ENCODE peak calls at places on chromosome 2, in seven cellular contexts. F is transverse colon, O is spleen, V is prostate gland, Y is HCT116, X is IMR-90, N is tibial nerve. K is an unnamed sample.

GRCh38 chr2:36456227-36456788 is 100.7 kb downstream of the CRIM1 start:
- DNase-seq in F (peak), O (peak), V (no peak), Y (no peak), X (peak), N (peak), K (no peak)

GRCh38 chr2:104952976-104953375 is 84.9 kb upstream of the MRPS9 start:
- DNase-seq in F (no peak), O (no peak), V (no peak), Y (no peak), X (no peak), N (no peak), K (no peak)

GRCh38 chr2:36165132-36165531 is 190.4 kb upstream of the CRIM1 start:
- DNase-seq in F (no peak), O (no peak), V (no peak), Y (no peak), X (no peak), N (no peak), K (no peak)

GRCh38 chr2:223008936-223009335 is 43.1 kb upstream of the KCNE4 start:
- DNase-seq in F (no peak), O (no peak), V (no peak), Y (no peak), X (no peak), N (no peak), K (no peak)

GRCh38 chr2:80417737-80418136 is 113.2 kb upstream of the LRRTM1 start:
- DNase-seq in F (no peak), O (no peak), V (no peak), Y (no peak), X (no peak), N (no peak), K (no peak)

GRCh38 chr2:143068094-143068890 is 60.9 kb upstream of the ARHGAP15 start:
- DNase-seq in F (no peak), O (no peak), V (no peak), Y (no peak), X (no peak), N (no peak), K (no peak)

GRCh38 chr2:216109962-216110614 is 940 bp downstream of the XRCC5 start:
- DNase-seq in F (no peak), O (no peak), V (no peak), Y (peak), X (peak), N (no peak), K (no peak)

GRCh38 chr2:231928481-231928880 is 2.3 kb upstream of the NPPC start:
- DNase-seq in F (no peak), O (peak), V (no peak), Y (no peak), X (no peak), N (no peak), K (peak)

GRCh38 chr2:235271936-235272335 is 221.9 kb upstream of the AGAP1 start:
- DNase-seq in F (no peak), O (no peak), V (no peak), Y (no peak), X (no peak), N (no peak), K (no peak)

GRCh38 chr2:70615222-70615621 is 61.6 kb upstream of the TGFA start:
- DNase-seq in F (no peak), O (no peak), V (no peak), Y (no peak), X (no peak), N (no peak), K (no peak)

GRCh38 chr2:74530239-74531161 is 767 bp downstream of the HTRA2 start:
- DNase-seq in F (peak), O (peak), V (no peak), Y (no peak), X (peak), N (no peak), K (peak)

GRCh38 chr2:24721470-24721869 is 71.7 kb downstream of the PTRHD1 start:
- DNase-seq in F (peak), O (no peak), V (peak), Y (no peak), X (peak), N (peak), K (peak)

GRCh38 chr2:168490015-168490874 is 34.2 kb downstream of the CERS6 start:
- DNase-seq in F (no peak), O (no peak), V (no peak), Y (no peak), X (peak), N (no peak), K (no peak)

GRCh38 chr2:26564121-26564520 is 77.0 kb downstream of the CIB4 start:
- DNase-seq in F (no peak), O (peak), V (no peak), Y (no peak), X (no peak), N (no peak), K (no peak)

GRCh38 chr2:173651891-173652290 is 297.2 kb downstream of the CDCA7 start:
- DNase-seq in F (no peak), O (no peak), V (no peak), Y (no peak), X (no peak), N (no peak), K (no peak)

GRCh38 chr2:176187306-176188217 is 906 bp upstream of the HOXD1 start:
- DNase-seq in F (peak), O (no peak), V (no peak), Y (no peak), X (no peak), N (no peak), K (peak)

GRCh38 chr2:190683802-190684201 is 34.9 kb downstream of the NAB1 start:
- DNase-seq in F (no peak), O (no peak), V (no peak), Y (no peak), X (peak), N (no peak), K (no peak)

GRCh38 chr2:173279528-173279868 is 75.2 kb upstream of the CDCA7 start:
- DNase-seq in F (no peak), O (no peak), V (no peak), Y (no peak), X (no peak), N (no peak), K (no peak)

GRCh38 chr2:125935559-125935958 is 720.4 kb upstream of the GYPC start:
- DNase-seq in F (no peak), O (no peak), V (no peak), Y (no peak), X (no peak), N (no peak), K (no peak)

GRCh38 chr2:217510790-217511291 is 492.0 kb downstream of the TNS1 start:
- DNase-seq in F (peak), O (no peak), V (peak), Y (peak), X (peak), N (peak), K (peak)

GRCh38 chr2:81481994-81482368 is 1177.4 kb upstream of the LRRTM1 start:
- DNase-seq in F (no peak), O (no peak), V (no peak), Y (no peak), X (no peak), N (no peak), K (no peak)

DNA sequence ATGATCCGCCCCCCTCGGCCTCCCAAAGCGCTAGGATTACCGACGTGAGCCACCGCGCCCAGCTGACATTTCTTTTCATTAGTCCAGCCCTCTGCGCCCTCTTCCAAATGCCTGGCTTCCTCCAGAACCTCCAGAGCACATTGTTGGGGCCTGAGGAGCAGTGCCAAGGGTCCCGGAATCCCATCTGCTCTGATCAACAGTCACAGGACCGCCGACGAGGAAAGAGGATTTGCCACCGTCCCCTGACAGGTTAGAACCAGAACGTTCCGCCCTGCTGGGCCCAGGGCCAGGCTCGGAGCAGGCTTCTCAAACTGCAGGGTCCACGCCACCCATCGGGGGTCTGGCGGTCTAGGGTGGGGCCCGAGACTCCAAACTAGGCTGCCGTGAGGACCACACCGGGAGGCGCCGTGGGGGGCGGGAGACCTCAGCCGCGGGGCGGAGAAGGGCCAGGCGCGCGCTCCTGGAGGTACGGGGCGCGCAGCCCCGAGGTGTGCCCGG is 36.9 kb upstream of the ITM2C start:
- DNase-seq in F (no peak), O (peak), V (no peak), Y (no peak), X (no peak), N (no peak), K (no peak)
- H3K4me3 ChIP-seq in F (peak), O (peak), V (peak), Y (no peak), X (no peak), N (peak), K (peak)

GRCh38 chr2:10240911-10241610 is 61.6 kb upstream of the HPCAL1 start:
- DNase-seq in F (no peak), O (peak), V (no peak), Y (no peak), X (no peak), N (no peak), K (no peak)

GRCh38 chr2:10240161-10240681 is 62.5 kb upstream of the HPCAL1 start:
- DNase-seq in F (no peak), O (peak), V (no peak), Y (no peak), X (no peak), N (no peak), K (no peak)

GRCh38 chr2:10238396-10238795 is 64.3 kb upstream of the HPCAL1 start:
- DNase-seq in F (no peak), O (peak), V (no peak), Y (no peak), X (no peak), N (no peak), K (no peak)

GRCh38 chr2:10238991-10239485 is 63.7 kb upstream of the HPCAL1 start:
- DNase-seq in F (no peak), O (peak), V (no peak), Y (no peak), X (no peak), N (no peak), K (no peak)

DNA sequence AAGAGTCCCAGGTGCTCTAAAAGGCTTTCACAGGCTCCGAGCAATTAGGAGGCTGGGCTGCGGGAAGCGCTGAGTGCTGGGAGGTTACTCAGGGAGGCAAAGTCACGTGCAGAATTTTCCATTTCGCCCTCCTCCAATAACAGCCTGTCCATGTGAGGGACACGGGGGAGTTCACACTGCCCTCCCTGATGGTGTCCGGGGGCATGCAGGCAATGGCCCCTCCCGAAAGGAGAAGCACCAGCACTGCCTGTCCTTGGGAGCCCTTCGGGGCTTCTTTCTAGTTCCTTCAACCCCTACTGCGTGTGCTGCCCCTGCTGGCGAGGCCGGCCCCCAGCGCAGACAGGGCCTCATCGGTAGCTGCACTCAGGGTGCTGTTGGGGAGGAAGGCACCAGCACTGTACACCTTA is 63.1 kb upstream of the HPCAL1 start:
- DNase-seq in F (no peak), O (peak), V (no peak), Y (no peak), X (no peak), N (no peak), K (no peak)
- TF ChIP-seq CTCF in F (no peak), O (no peak), V (no peak), Y (no peak), X (peak), N (no peak), K (no peak)

DNA sequence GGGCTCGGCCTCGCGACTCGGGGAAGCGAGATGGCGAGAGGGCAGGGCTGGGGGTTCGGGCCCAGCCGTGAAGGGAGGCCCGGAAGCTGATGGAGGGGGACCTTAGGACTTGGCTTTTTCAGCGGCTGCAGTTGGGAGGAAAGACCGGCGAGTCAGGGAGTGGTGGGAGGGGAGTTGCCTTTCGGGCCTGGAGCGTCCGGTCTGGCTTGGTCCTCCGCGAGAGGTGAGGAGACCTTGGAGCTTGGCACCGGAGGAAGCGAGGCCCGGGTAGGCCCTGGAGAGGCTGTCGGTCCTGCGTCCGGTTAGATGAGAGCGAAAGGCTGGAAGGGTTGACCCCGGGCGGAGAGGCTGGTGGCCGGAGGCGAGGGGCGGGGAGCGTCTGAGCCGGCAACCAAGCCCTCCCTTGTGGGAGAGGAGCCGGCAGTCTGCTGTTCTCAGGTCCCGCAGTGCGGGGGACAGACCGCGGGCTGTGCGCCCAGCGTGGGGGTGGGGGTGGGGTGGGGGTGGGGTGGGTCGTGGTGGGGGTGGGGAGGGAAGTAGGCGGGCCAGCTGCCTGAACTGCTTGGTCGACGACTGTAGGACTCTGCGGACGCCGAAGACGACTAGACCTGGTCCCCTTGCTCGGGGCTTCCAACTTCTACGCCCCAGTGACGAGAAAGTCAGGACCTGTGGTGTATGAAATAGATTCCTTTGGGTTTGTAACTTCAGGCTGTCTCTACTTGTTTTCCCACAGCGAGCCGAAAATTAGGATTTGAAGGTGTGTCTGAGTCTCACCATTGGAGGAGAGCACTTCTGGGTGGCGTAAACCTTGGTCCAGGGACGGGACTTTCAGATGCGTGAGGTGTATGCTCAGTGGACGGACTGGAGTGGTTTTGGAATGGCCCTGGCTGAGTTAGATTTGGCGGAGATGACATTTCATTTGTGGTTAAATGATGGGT is 991 bp downstream of the BIRC6 start:
- DNase-seq in F (peak), O (peak), V (peak), Y (peak), X (peak), N (peak), K (peak)
- TF ChIP-seq POLR2A in F (no peak), O (no peak), V (no peak), Y (no peak), X (no peak), N (no peak), K (no peak)

GRCh38 chr2:20438334-20439192 is 8.3 kb upstream of the RHOB start:
- DNase-seq in F (peak), O (peak), V (no peak), Y (no peak), X (peak), N (peak), K (peak)

GRCh38 chr2:20439193-20439475 is 7.7 kb upstream of the RHOB start:
- DNase-seq in F (peak), O (no peak), V (no peak), Y (no peak), X (peak), N (no peak), K (no peak)

GRCh38 chr2:20439503-20439902 is 7.4 kb upstream of the RHOB start:
- DNase-seq in F (peak), O (no peak), V (no peak), Y (no peak), X (no peak), N (peak), K (no peak)

GRCh38 chr2:20436716-20437470 is 10.0 kb upstream of the RHOB start:
- DNase-seq in F (peak), O (no peak), V (no peak), Y (no peak), X (no peak), N (no peak), K (no peak)

DNA sequence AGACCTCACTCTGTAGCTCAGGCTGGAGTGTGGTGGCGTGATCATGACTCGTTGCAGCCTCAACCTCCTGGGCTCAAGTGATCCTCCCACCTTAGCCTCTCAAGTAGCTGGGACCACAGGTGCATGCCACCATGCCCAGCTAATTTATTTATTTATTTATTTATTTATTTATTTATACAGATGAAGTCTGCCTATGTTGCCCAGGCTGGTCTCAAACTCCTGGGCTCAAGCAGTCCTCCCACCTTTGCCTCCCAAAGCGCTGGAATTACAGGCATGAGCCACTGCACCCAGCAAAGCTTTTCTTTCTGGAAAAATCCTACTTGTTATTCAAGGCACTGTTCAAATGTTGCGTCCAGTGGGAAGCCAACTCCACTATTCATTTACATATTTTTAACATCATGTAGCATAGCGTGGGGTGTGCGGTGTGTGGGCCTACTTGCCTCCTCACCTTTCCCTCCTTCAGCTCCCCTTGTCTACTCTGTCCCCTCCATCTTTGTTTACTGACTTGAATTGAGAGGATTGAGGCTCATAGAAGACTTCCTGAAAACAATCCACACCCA is 6.8 kb upstream of the RHOB start:
- DNase-seq in F (peak), O (no peak), V (no peak), Y (no peak), X (no peak), N (no peak), K (no peak)
- H3K4me3 ChIP-seq in F (no peak), O (no peak), V (no peak), Y (no peak), X (no peak), N (no peak), K (no peak)

DNA sequence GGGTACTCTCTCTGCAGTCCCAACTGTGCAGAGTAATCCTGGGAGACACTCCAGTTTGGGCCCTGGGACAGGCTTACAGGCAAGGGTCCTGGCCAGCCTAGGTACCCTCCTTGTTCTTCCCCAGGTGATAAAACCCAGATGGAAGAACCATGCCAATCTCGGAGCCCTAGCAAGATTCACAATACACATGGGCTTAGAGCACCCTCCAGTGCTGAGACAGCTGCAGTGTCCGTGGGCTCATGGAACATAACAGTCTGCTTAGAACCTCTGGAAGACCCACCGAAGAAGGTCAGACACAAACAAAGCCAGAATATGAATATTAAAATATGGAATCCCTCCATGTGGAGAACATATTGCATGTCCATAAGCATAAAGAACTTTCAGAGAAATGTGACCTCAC is 568.1 kb downstream of the KCNJ3 start:
- DNase-seq in F (no peak), O (no peak), V (no peak), Y (no peak), X (no peak), N (no peak), K (no peak)
- TF ChIP-seq CTCF in F (no peak), O (no peak), V (no peak), Y (no peak), X (no peak), N (no peak), K (no peak)

DNA sequence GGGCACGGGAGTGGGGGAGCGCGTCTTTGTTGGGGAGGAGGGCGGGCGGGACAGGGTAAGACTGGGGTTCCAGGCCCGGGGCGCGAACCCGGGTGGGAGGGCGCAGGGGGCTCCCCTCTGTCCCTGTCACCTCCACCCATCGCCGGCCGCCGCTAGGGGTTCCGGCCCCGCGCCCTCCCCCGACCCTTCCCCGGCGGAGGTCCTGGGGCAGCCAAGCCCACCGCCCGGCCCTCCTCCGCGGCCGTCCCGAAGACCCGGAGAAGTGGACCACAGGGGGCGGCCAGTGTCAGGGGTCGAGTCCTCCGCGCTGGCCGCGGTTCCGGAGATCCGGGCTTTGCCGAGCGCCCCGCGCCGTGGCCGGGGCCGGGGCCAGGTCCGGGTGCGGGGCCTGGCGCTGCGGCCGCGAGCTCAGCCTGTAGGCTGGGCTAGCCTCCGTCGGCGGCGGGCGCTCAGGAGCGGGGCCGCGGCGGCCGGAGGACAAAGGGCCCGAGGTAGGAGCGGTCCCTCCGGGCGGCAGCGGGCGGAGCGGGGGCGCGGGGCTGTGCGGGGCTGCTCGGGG is 16.6 kb upstream of the E2F6 start:
- DNase-seq in F (no peak), O (no peak), V (no peak), Y (no peak), X (no peak), N (no peak), K (no peak)
- TF ChIP-seq POLR2A in F (no peak), O (no peak), V (no peak), Y (no peak), X (no peak), N (no peak), K (no peak)

GRCh38 chr2:226649201-226649600 is 150.4 kb downstream of the IRS1 start:
- DNase-seq in F (no peak), O (no peak), V (no peak), Y (no peak), X (no peak), N (no peak), K (no peak)
- H3K4me3 ChIP-seq in F (no peak), O (no peak), V (no peak), Y (no peak), X (no peak), N (no peak), K (no peak)

GRCh38 chr2:147373800-147374409 is 470.9 kb upstream of the ACVR2A start:
- DNase-seq in F (no peak), O (no peak), V (no peak), Y (no peak), X (no peak), N (no peak), K (no peak)

GRCh38 chr2:147378403-147378802 is 466.4 kb upstream of the ACVR2A start:
- DNase-seq in F (no peak), O (no peak), V (no peak), Y (no peak), X (no peak), N (no peak), K (no peak)

DNA sequence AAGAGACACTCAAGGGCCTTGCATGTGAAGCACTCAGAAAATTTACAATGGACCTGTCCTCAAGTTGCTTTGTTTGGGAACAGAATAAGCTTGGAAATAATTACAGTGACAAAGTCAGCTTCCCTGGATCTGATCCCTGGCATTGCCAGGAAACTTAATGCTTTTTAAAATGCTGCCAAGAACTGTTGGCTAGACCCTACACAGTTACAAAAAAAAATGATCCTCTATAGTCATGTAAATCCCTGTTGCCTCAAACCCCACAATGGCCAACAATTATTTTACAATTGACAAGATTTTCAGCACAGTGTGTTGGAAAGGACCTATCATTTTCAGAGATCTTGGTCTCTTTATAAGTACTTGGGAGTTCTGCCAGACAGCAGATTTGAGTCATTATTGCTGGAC is 470.4 kb upstream of the ACVR2A start:
- DNase-seq in F (no peak), O (no peak), V (peak), Y (no peak), X (no peak), N (no peak), K (no peak)
- TF ChIP-seq CTCF in F (no peak), O (no peak), V (no peak), Y (no peak), X (no peak), N (no peak), K (no peak)

K was measured in upper lobe of left lung.